ENCODE peak calls at places on chromosomes 6 and 20, in ten cellular contexts. V is GM20000, G is A549, I is tibial nerve, O is choroid plexus epithelial cell, K is thoracic aorta, A is mucosa of descending colon, D is astrocyte, F is ovary, N is astrocyte of the spinal cord. X is an unnamed sample.

GRCh38 chr6:3808189-3808588 is 41.0 kb upstream of the FAM50B start:
- DNase-seq in F (no peak), V (no peak), K (no peak), D (no peak), N (no peak), I (no peak), A (no peak), G (no peak), O (no peak), X (peak)

GRCh38 chr6:112222111-112222726 is 32.1 kb downstream of the LAMA4 start:
- DNase-seq in O (peak), G (no peak), A (no peak), I (no peak), V (no peak), N (peak), D (peak), K (no peak), F (no peak), X (no peak)

GRCh38 chr6:124294572-124294971 is 490.9 kb downstream of the NKAIN2 start:
- DNase-seq in N (peak), G (no peak), I (no peak), A (no peak), K (no peak), D (peak), F (no peak), O (peak), V (no peak), X (no peak)

GRCh38 chr6:31086788-31087440 is 25.5 kb downstream of the C6orf15 start:
- DNase-seq in N (peak), I (no peak), K (no peak), A (no peak), V (no peak), O (peak), D (peak), F (no peak), G (no peak), X (no peak)

GRCh38 chr6:47700051-47700450 is 1.7 kb downstream of the ADGRF4 start:
- DNase-seq in I (no peak), N (peak), A (no peak), D (peak), K (no peak), V (no peak), G (peak), F (no peak), O (peak), X (no peak)

GRCh38 chr6:150993253-150993652 is 127.8 kb downstream of the MTHFD1L start:
- DNase-seq in G (no peak), F (peak), K (no peak), I (no peak), V (no peak), A (no peak), N (no peak), O (no peak), D (no peak), X (no peak)

GRCh38 chr6:107491059-107491609 is 1.2 kb downstream of the SOBP start:
- DNase-seq in N (peak), F (peak), D (no peak), A (peak), V (peak), G (peak), K (no peak), I (peak), O (peak), X (no peak)

GRCh38 chr6:36597775-36598174 is 3.6 kb downstream of the SRSF3 start:
- DNase-seq in V (no peak), D (no peak), I (no peak), K (no peak), G (no peak), N (no peak), A (no peak), F (no peak), O (no peak), X (no peak)

GRCh38 chr20:42338274-42339172 is 720.3 kb upstream of the CHD6 start:
- DNase-seq in N (no peak), O (no peak), A (no peak), K (no peak), F (peak), I (no peak), G (no peak), D (no peak), V (no peak), X (no peak)

GRCh38 chr6:22904413-22904812 is 335.0 kb downstream of the HDGFL1 start:
- DNase-seq in O (peak), A (no peak), N (peak), G (no peak), F (no peak), D (no peak), I (no peak), K (no peak), V (no peak), X (no peak)

GRCh38 chr6:1593286-1593957 is 16.3 kb upstream of the FOXC1 start:
- DNase-seq in G (no peak), O (no peak), K (no peak), F (no peak), I (no peak), A (no peak), N (no peak), D (no peak), V (no peak), X (no peak)

GRCh38 chr6:108565893-108566292 is 5.2 kb downstream of the FOXO3 start:
- DNase-seq in F (no peak), O (peak), G (no peak), N (peak), V (peak), K (no peak), I (no peak), A (no peak), D (peak), X (no peak)

GRCh38 chr6:25026723-25027122 is 91.0 kb upstream of the RIPOR2 start:
- DNase-seq in A (no peak), V (no peak), D (no peak), I (no peak), F (no peak), O (no peak), N (no peak), K (no peak), G (no peak), X (no peak)

GRCh38 chr20:33450867-33451266 is 7.3 kb upstream of the SNTA1 start:
- DNase-seq in I (no peak), O (peak), G (peak), V (no peak), N (no peak), K (no peak), F (no peak), D (peak), A (no peak), X (no peak)

GRCh38 chr6:46549155-46549554 is 57.9 kb upstream of the RCAN2 start:
- DNase-seq in O (peak), D (no peak), G (no peak), V (no peak), I (no peak), A (no peak), K (no peak), F (no peak), N (peak), X (no peak)

GRCh38 chr20:47360207-47360488 is 3.6 kb upstream of the ZMYND8 start:
- DNase-seq in N (no peak), D (no peak), V (no peak), A (no peak), I (no peak), G (peak), O (peak), F (peak), K (peak), X (peak)

GRCh38 chr20:48785801-48786200 is 42.0 kb downstream of the PREX1 start:
- DNase-seq in K (no peak), A (no peak), G (no peak), D (no peak), I (no peak), V (no peak), N (no peak), F (no peak), O (no peak), X (no peak)

GRCh38 chr20:24777746-24778145 is 171.3 kb upstream of the CST7 start:
- DNase-seq in O (no peak), V (no peak), K (no peak), G (no peak), A (no peak), I (no peak), D (no peak), N (no peak), F (no peak), X (no peak)

GRCh38 chr6:167733740-167734661 is 92.7 kb upstream of the AFDN start:
- DNase-seq in G (no peak), I (no peak), D (no peak), F (no peak), N (peak), K (no peak), V (no peak), O (peak), A (no peak), X (no peak)

GRCh38 chr20:63782051-63782471 is 42.5 kb downstream of the SLC2A4RG start:
- DNase-seq in I (no peak), G (no peak), K (no peak), F (no peak), V (no peak), A (peak), O (no peak), D (no peak), N (no peak), X (no peak)

GRCh38 chr6:92479821-92480220 is 939.5 kb downstream of the EPHA7 start:
- DNase-seq in V (no peak), I (no peak), K (no peak), F (no peak), A (no peak), D (peak), O (peak), N (peak), G (no peak), X (no peak)

GRCh38 chr20:5621305-5621704 is 128.9 kb upstream of the SHLD1 start:
- DNase-seq in V (no peak), N (peak), K (no peak), F (no peak), G (no peak), D (peak), O (no peak), I (no peak), A (no peak), X (no peak)

GRCh38 chr6:89494131-89494793 is 61.3 kb downstream of the ANKRD6 start:
- DNase-seq in F (no peak), A (no peak), I (no peak), K (no peak), O (no peak), G (no peak), N (no peak), V (peak), D (no peak), X (no peak)

GRCh38 chr6:42783177-42783875 is 1.5 kb downstream of the BICRAL start:
- DNase-seq in O (peak), V (peak), F (peak), D (peak), A (peak), N (peak), G (peak), K (peak), I (peak), X (peak)

GRCh38 chr6:35185302-35185681 is 28.5 kb upstream of the SCUBE3 start:
- DNase-seq in O (peak), D (peak), F (no peak), K (no peak), A (no peak), G (peak), N (peak), V (no peak), I (no peak), X (no peak)

GRCh38 chr6:30361661-30362060 is 16.7 kb downstream of the RPP21 start:
- DNase-seq in A (no peak), K (no peak), V (no peak), N (no peak), O (no peak), G (no peak), D (no peak), I (no peak), F (no peak), X (no peak)

GRCh38 chr20:43537921-43538854 is 20.6 kb upstream of the SGK2 start:
- DNase-seq in G (peak), O (peak), A (no peak), D (peak), F (peak), I (peak), V (peak), K (no peak), N (peak), X (peak)

GRCh38 chr20:24350923-24351368 is 118.5 kb upstream of the SYNDIG1 start:
- DNase-seq in D (peak), V (no peak), N (peak), K (no peak), O (peak), G (no peak), F (no peak), I (no peak), A (no peak), X (no peak)

GRCh38 chr20:38175221-38176030 is 10.4 kb upstream of the TGM2 start:
- DNase-seq in F (no peak), G (no peak), A (no peak), N (no peak), I (no peak), K (no peak), V (no peak), D (no peak), O (no peak), X (no peak)

GRCh38 chr6:127222418-127222817 is 44.2 kb upstream of the RNF146 start:
- DNase-seq in G (no peak), D (no peak), V (no peak), I (no peak), N (no peak), K (no peak), A (no peak), F (no peak), O (no peak), X (no peak)

DNA sequence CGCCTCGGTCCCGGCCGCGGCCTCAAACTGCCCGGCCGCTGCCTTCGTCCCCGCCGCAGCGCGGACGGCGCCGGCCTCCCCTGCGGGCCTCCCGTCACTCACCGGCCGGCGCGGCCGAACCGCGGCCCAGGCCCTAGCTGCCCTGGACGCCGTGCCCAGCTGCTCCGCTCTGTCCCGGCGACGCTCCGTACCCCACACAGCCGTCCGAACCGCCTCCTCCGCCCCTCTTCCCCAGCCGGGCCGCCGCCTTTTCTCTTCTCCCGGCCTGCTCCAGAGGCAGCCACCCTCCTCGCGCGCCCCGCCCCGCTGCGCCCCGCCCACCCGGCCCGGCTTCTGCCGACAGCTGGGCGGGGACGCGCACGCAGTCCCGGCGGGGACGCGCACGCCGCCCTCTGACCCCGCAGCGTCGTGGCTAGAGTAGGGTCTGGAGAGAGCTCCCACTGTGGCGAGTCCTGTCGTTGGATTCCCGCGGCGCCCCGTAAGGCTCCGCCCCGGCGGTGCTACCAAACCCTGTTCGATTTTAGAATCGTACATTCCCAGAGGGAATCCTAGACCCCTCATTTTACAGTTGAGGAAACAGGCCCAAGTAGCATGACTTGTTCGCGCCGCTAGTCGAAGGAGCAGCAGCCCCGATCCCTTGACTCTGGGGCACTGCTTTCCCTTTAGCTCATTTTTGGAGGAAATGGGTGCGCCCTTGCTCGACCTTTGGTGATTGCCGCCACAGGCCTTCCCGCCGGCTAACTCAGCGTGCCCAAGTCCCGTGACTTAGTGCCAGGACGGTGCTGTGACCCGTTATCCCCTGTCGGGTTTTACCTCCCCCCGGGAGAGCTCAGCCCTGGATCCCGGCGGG is at the start of gene FBXO30:
- DNase-seq in V (peak), G (peak), I (peak), F (peak), O (peak), N (peak), D (peak), A (peak), K (peak), X (peak)
- TF ChIP-seq CTCF in V (no peak), G (no peak), I (peak), F (peak), O (peak), N (peak), D (no peak), A (no peak), K (peak), X (no peak)

GRCh38 chr6:43950731-43951062 is 176.6 kb downstream of the MRPL14 start:
- DNase-seq in G (no peak), I (no peak), F (no peak), A (no peak), N (no peak), D (no peak), K (no peak), V (no peak), O (no peak), X (no peak)

GRCh38 chr6:43951756-43952675 is 175.2 kb downstream of the MRPL14 start:
- DNase-seq in G (no peak), K (no peak), I (no peak), A (no peak), F (no peak), O (no peak), D (peak), V (no peak), N (no peak), X (no peak)

GRCh38 chr6:43950206-43950605 is 177.0 kb downstream of the MRPL14 start:
- DNase-seq in A (no peak), G (no peak), I (no peak), F (no peak), O (no peak), V (no peak), K (no peak), N (no peak), D (no peak), X (no peak)

GRCh38 chr6:43952746-43953145 is 174.5 kb downstream of the MRPL14 start:
- DNase-seq in N (no peak), V (no peak), O (peak), G (peak), K (no peak), D (no peak), A (no peak), F (no peak), I (no peak), X (no peak)

DNA sequence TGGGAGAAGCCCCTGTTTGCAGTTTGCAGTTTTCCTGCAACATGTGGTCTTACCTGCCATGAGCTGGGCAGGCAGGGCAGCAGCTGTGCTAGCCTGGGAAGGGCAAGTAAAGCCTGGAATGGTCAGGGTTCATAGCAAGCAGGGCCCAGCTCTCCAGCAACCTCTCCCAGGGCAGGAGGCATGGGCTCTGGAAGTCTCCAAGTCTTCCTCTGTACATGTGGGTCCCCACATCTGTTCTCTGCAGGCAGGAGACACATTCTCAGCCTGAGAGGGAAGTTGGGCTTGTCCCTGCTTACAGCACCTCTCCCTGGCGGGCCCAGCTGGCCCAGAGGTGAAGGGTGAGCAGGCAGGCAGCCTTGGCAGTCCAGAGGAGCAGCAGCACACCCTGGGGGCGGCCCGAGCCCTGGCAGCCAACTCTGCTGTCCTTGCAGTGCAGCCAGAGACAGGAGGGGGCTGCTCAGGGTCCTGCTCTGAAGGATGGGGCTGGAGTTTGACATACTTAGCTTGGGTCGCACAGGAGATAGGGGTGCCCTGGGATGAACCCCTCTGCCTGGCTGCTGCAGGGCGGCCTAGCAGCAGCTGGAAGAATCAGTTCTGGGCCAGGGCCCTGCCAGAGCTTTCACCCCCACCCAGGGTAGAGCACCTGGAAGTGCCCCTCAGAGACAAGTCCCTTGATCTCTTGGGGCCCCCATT is 176.0 kb downstream of the MRPL14 start:
- DNase-seq in A (peak), G (peak), D (no peak), O (peak), I (no peak), V (peak), K (no peak), N (no peak), F (no peak), X (no peak)
- TF ChIP-seq CTCF in A (peak), G (peak), D (peak), O (peak), I (peak), V (no peak), K (no peak), N (peak), F (peak), X (no peak)

GRCh38 chr6:109766167-109766566 is 75.1 kb downstream of the FIG4 start:
- DNase-seq in A (no peak), D (no peak), I (no peak), N (no peak), V (no peak), F (no peak), O (no peak), K (no peak), G (no peak), X (no peak)

GRCh38 chr6:109762769-109763450 is 71.8 kb downstream of the FIG4 start:
- DNase-seq in F (no peak), A (no peak), N (peak), I (no peak), D (peak), V (no peak), O (no peak), K (no peak), G (no peak), X (no peak)

GRCh38 chr6:109760208-109760607 is 69.1 kb downstream of the FIG4 start:
- DNase-seq in V (no peak), O (peak), K (no peak), I (no peak), F (no peak), G (no peak), A (no peak), N (no peak), D (no peak), X (no peak)

GRCh38 chr6:109759098-109759855 is 68.2 kb downstream of the FIG4 start:
- DNase-seq in O (no peak), I (no peak), F (no peak), N (no peak), A (no peak), V (no peak), D (no peak), K (no peak), G (no peak), X (no peak)

DNA sequence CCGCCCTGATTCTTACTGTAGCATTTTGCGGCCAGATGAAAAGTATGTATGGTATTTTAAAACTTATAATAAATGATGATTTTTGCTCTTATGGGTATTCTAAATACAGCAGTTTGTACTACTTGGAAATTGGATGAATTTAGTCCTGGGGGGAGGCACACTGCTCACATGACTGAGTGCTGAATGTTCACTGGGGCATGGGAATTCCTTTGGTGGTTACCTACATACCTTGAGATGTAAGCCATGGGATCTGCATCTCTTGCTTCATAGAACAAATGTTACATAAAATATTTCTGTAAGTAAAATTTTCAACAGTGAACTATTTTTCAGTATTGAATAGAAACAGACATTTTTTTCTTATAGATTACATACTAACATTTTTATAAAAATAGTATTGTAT is 71.1 kb downstream of the FIG4 start:
- DNase-seq in O (no peak), D (no peak), F (no peak), A (no peak), N (no peak), K (no peak), V (no peak), I (no peak), G (no peak), X (no peak)
- TF ChIP-seq CTCF in O (no peak), D (no peak), F (no peak), A (no peak), N (no peak), K (no peak), V (no peak), I (no peak), G (no peak), X (no peak)

GRCh38 chr6:13528232-13528631 is 40.8 kb upstream of the GFOD1 start:
- DNase-seq in F (no peak), D (no peak), G (peak), I (no peak), V (no peak), N (no peak), O (peak), A (no peak), K (no peak), X (no peak)
- TF ChIP-seq CTCF in F (no peak), D (no peak), G (no peak), I (no peak), V (no peak), N (no peak), O (peak), A (no peak), K (no peak), X (no peak)

GRCh38 chr20:31593221-31594001 is 11.7 kb upstream of the ID1 start:
- DNase-seq in K (no peak), O (peak), D (peak), A (peak), N (peak), I (no peak), F (no peak), G (peak), V (no peak), X (no peak)
- TF ChIP-seq CTCF in K (no peak), O (peak), D (no peak), A (no peak), N (peak), I (no peak), F (no peak), G (no peak), V (no peak), X (no peak)

X was measured in omental fat pad.